ENCODE peak calls at places on chromosomes 12 and 14, in six cellular contexts. P, D, O, U, A and M are unnamed samples.

GRCh38 chr14:39488600-39488999 is 56.4 kb upstream of the FBXO33 start:
- DNase-seq in P (no peak), D (peak), O (peak), U (no peak), A (no peak), M (no peak)

GRCh38 chr14:92586001-92586947 is 72.7 kb downstream of the RIN3 start:
- DNase-seq in P (peak), D (peak), O (peak), U (no peak), A (peak), M (peak)

GRCh38 chr12:2179953-2180736 is 127.4 kb downstream of the CACNA1C start:
- DNase-seq in P (peak), D (peak), O (peak), U (no peak), A (no peak), M (peak)

GRCh38 chr12:4243098-4243795 is 30.3 kb upstream of the CCND2 start:
- DNase-seq in P (no peak), D (no peak), O (no peak), U (no peak), A (no peak), M (no peak)

GRCh38 chr12:126891789-126892188 is 1375.2 kb upstream of the TMEM132C start:
- DNase-seq in P (no peak), D (no peak), O (no peak), U (peak), A (no peak), M (no peak)

GRCh38 chr12:85057370-85057963 is 21.3 kb downstream of the LRRIQ1 start:
- DNase-seq in P (no peak), D (peak), O (peak), U (peak), A (no peak), M (no peak)

GRCh38 chr12:76631741-76632140 is 72.2 kb upstream of the OSBPL8 start:
- DNase-seq in P (no peak), D (no peak), O (no peak), U (no peak), A (no peak), M (no peak)

GRCh38 chr12:115404761-115405470 is 720.9 kb upstream of the TBX3 start:
- DNase-seq in P (no peak), D (peak), O (peak), U (no peak), A (no peak), M (peak)

GRCh38 chr12:1993341-1993740 is 10.9 kb downstream of the DCP1B start:
- DNase-seq in P (no peak), D (peak), O (peak), U (no peak), A (no peak), M (peak)

GRCh38 chr12:96153131-96153724 is 40.9 kb upstream of the ELK3 start:
- DNase-seq in P (no peak), D (no peak), O (no peak), U (peak), A (no peak), M (no peak)

GRCh38 chr14:21025374-21026151 is 702 bp upstream of the NDRG2 start:
- DNase-seq in P (peak), D (no peak), O (no peak), U (peak), A (peak), M (no peak)

GRCh38 chr14:102415671-102416070 is 52.9 kb downstream of the TECPR2 start:
- DNase-seq in P (no peak), D (no peak), O (no peak), U (no peak), A (no peak), M (no peak)

GRCh38 chr14:78446807-78447206 is 276.6 kb downstream of the NRXN3 start:
- DNase-seq in P (no peak), D (peak), O (peak), U (no peak), A (no peak), M (no peak)

GRCh38 chr14:90966493-90966892 is 93.9 kb downstream of the RPS6KA5 start:
- DNase-seq in P (no peak), D (no peak), O (no peak), U (no peak), A (no peak), M (no peak)

GRCh38 chr14:20209595-20209994 is 13.9 kb upstream of the OR11H6 start:
- DNase-seq in P (no peak), D (no peak), O (no peak), U (no peak), A (no peak), M (no peak)

GRCh38 chr12:30725739-30726138 is 29.0 kb downstream of the CAPRIN2 start:
- DNase-seq in P (no peak), D (peak), O (peak), U (no peak), A (no peak), M (peak)

DNA sequence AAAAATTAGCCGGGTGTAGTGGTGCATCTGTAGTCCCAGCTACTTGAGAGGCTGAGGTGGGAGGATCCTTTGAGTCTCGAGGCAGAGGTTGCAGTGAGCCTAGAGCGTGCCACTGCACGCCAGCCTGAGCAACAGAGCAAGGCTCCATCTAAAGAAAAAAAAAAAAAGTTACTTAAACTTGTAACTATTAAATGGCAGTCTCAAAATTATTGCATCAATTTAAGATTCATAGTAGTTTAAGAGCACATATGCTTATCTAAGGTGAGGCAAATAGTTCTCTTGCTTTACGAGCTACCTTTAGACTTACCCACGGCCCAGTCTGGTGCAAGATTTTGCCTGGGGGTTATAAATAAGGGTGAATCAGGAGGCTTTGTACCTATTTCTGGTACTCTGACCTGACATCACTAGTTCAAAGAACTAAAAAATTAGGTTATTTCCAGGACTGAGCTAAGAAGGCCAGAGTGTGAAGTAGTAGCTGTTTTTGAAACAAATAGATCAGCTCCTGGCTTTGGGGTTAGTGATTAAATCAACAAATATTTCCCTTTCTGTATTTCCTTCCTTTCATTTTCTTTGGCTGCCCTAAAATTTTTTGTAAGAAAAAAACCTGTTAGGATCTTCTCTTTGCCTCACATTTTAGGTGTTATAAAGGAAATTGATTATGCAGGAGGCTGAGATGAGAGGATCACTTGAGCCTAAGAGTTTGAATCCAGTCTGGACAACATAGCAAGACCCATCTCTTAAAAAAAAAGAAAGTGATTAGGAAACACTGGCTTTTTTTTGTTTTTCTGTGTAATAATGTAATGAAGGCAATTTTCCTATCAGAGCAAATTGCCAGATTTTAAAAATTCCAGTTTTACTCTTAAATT is 3.6 kb downstream of the MGAT2 start:
- DNase-seq in P (no peak), D (peak), O (no peak), U (no peak), A (no peak), M (no peak)
- H3K4me3 ChIP-seq in P (no peak), D (no peak), O (no peak), U (peak), A (no peak), M (no peak)

DNA sequence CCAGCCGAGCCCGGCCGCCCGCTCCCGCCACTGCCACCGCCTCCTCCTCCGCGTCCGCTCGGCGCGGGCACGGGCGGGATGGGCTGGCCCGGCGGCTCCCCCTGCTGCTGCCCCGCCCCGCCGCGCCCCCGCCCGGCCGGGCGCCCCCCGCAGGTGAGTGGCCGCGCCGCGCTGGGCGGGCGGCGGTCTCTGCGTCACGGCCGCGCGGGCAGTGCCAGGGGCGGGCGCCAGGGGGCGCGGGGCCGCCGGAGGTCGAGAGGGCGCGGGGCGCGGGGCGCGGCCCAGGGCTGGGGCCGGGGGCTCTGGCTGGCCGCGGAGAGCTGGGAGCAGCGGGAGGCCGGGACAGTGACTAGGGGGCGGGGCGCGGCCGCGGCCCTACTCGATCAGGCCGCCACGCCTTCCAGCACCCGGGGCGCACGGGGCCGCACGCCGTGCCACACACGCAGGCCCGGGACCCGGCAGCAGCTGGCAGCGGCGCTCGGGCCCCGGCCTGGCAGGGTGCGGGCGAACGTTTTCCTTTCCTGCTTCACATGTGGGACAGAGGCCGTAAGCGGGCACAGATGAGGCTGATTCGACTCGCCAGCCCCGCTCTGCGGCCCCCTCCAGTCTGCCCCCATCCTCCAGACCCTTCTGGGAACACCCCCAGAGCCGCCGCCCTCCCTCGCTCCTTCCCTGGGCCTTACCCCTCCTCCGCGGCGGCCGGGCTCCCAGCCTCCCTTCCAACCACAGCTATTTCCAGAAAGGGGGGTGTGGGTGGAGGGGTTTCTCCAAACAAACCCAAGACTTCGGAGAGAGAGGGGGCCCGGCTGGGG is 2.4 kb upstream of the TNS2 start:
- DNase-seq in P (peak), D (peak), O (peak), U (peak), A (peak), M (no peak)
- TF ChIP-seq CTCF in P (no peak), D (no peak), O (no peak), U (no peak), A (peak), M (peak)

DNA sequence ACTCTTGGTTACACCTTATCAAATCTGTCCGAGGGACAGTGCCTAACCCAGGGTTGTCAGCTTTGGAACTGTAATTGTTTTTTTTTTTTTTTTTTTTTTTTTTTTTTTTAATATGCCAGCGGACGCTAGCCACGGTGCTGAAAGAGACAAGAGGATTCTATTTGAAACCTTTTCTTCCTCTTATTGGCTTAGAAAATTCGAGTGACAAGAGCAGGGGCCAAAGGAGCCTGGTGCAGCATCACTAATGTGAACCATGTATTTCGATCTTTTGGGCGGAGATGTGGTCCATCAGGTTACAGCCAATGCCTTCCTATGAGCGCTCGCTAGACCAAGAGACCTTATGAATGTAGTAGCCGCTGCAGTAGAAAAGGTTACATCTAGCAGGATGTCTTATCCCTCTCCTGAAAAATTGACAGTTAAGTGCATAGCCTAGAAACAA is 922 bp downstream of the PTPRR start:
- DNase-seq in P (no peak), D (peak), O (peak), U (peak), A (no peak), M (no peak)
- H3K4me3 ChIP-seq in P (no peak), D (no peak), O (no peak), U (no peak), A (no peak), M (no peak)

DNA sequence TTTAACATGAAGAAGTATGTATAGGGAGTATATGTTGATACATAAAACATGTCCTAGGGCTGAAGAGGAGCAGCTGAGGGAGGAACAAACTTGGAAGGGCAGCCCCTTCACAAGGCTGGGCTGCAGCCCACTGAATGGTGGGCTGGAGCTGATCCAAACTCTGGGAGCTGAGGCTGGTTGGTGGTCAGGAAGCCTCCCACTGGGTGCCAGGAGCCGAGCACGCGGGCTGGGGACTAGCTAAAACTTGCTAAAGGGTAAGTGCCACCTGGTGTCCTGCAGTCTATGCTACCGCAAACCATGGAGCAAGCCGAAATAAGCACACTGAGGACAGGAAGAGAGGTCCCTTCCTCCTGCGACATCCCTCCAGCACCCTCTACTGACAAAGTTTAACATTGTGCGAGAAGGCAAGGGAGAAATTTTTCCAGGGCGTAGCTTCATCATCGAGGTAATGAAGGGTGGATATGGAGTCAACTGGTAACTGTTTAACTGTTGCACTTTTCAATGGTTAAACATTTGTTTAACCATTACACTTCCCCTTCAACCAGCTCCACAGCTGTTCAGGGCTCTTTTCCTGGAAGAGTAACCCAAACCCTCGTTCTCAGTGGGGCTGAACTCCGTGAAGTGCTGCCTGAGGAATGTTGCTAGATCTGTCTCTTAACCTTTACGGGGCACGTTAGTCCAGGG is 42.2 kb downstream of the EGLN3 start:
- DNase-seq in P (no peak), D (no peak), O (no peak), U (no peak), A (no peak), M (no peak)
- TF ChIP-seq CTCF in P (no peak), D (no peak), O (no peak), U (peak), A (no peak), M (no peak)

GRCh38 chr12:68561830-68562229 is 48.9 kb upstream of the RAP1B start:
- DNase-seq in P (no peak), D (no peak), O (no peak), U (no peak), A (no peak), M (no peak)
- H3K4me3 ChIP-seq in P (no peak), D (no peak), O (no peak), U (no peak), A (no peak), M (no peak)

GRCh38 chr14:52835122-52835903 is 43.9 kb upstream of the GNPNAT1 start:
- DNase-seq in P (no peak), D (peak), O (peak), U (peak), A (no peak), M (no peak)
- TF ChIP-seq CTCF in P (no peak), D (no peak), O (no peak), U (no peak), A (no peak), M (peak)